ENCODE peak calls at places on chromosomes 12 and 14, in five cellular contexts. L, C, D, W and G are unnamed samples.

GRCh38 chr14:30988509-30988908 is 36.9 kb upstream of the AP4S1 start:
- DNase-seq in L (peak), C (no peak), D (no peak), W (no peak), G (no peak)

GRCh38 chr14:67773844-67774377 is 42.5 kb downstream of the ZFYVE26 start:
- DNase-seq in D (no peak), L (no peak), W (no peak), C (no peak), G (no peak)

GRCh38 chr12:81208193-81208946 is 130.5 kb downstream of the ACSS3 start:
- DNase-seq in C (no peak), W (no peak), L (no peak), D (peak), G (no peak)

GRCh38 chr12:14948672-14949071 is 10.3 kb upstream of the ERP27 start:
- DNase-seq in W (no peak), L (peak), C (peak), D (peak), G (no peak)

GRCh38 chr14:99258884-99259283 is 13.1 kb downstream of the BCL11B start:
- DNase-seq in C (no peak), W (no peak), D (no peak), L (no peak), G (no peak)

GRCh38 chr14:37726708-37727107 is 131.3 kb downstream of the TTC6 start:
- DNase-seq in C (no peak), L (no peak), W (no peak), D (no peak), G (no peak)

GRCh38 chr12:4857472-4858291 is 52.0 kb upstream of the KCNA1 start:
- DNase-seq in D (peak), W (peak), C (peak), L (peak), G (peak)

GRCh38 chr14:103528158-103528511 is 861 bp upstream of the TRMT61A start:
- DNase-seq in W (no peak), C (no peak), L (no peak), D (no peak), G (no peak)

GRCh38 chr12:6607751-6608591 is 792 bp upstream of the CHD4 start:
- DNase-seq in C (peak), D (peak), W (peak), L (peak), G (no peak)

GRCh38 chr12:110597885-110598284 is 14.8 kb upstream of the PPTC7 start:
- DNase-seq in C (no peak), L (no peak), D (no peak), W (no peak), G (no peak)

GRCh38 chr14:75232597-75232996 is 46.0 kb upstream of the FOS start:
- DNase-seq in W (no peak), D (no peak), L (no peak), C (no peak), G (no peak)

GRCh38 chr12:2719405-2719804 is 75.4 kb upstream of the FKBP4 start:
- DNase-seq in L (no peak), D (peak), W (no peak), C (no peak), G (no peak)

GRCh38 chr14:101183376-101184103 is 280.0 kb upstream of the RTL1 start:
- DNase-seq in D (no peak), L (no peak), W (no peak), C (no peak), G (peak)

GRCh38 chr12:71439613-71440392 is at the start of gene LGR5:
- DNase-seq in W (no peak), C (peak), D (no peak), L (peak), G (no peak)

GRCh38 chr12:56941299-56942017 is 7.2 kb upstream of the SDR9C7 start:
- DNase-seq in D (peak), W (no peak), C (no peak), L (peak), G (no peak)

GRCh38 chr12:94618995-94619695 is 31.2 kb downstream of the TMCC3 start:
- DNase-seq in D (peak), W (no peak), C (no peak), L (peak), G (no peak)

GRCh38 chr12:63880742-63881141 is 36.2 kb downstream of the SRGAP1 start:
- DNase-seq in D (no peak), C (no peak), W (no peak), L (no peak), G (no peak)

GRCh38 chr12:117514016-117514415 is 152.6 kb upstream of the NOS1 start:
- DNase-seq in W (no peak), D (no peak), L (no peak), C (no peak), G (no peak)

GRCh38 chr12:113142173-113142885 is 6.8 kb upstream of the RASAL1 start:
- DNase-seq in C (no peak), D (no peak), W (no peak), L (no peak), G (no peak)

GRCh38 chr12:3364226-3364625 is 126.8 kb upstream of the PRMT8 start:
- DNase-seq in L (no peak), W (no peak), D (no peak), C (no peak), G (no peak)

GRCh38 chr14:73762375-73762822 is 48.2 kb upstream of the PNMA1 start:
- DNase-seq in L (no peak), D (no peak), C (peak), W (no peak), G (no peak)

GRCh38 chr12:132953771-132954170 is 2.3 kb downstream of the ZNF605 start:
- DNase-seq in W (no peak), D (no peak), C (no peak), L (no peak), G (no peak)

GRCh38 chr12:1777798-1778197 is 42.6 kb upstream of the LRTM2 start:
- DNase-seq in L (peak), W (no peak), D (no peak), C (no peak), G (no peak)

GRCh38 chr12:120710805-120711296 is 593 bp downstream of the UNC119B start:
- DNase-seq in C (peak), L (peak), W (peak), D (no peak), G (no peak)

GRCh38 chr14:59483819-59484610 is at the start of the genes JKAMP and L3HYPDH:
- DNase-seq in L (peak), C (peak), D (peak), W (peak), G (peak)

GRCh38 chr14:62662811-62663477 is 382.3 kb downstream of the KCNH5 start:
- DNase-seq in L (peak), W (no peak), D (no peak), C (no peak), G (no peak)

GRCh38 chr14:101826359-101826758 is 64.8 kb downstream of the PPP2R5C start:
- DNase-seq in W (no peak), C (no peak), L (no peak), D (no peak), G (no peak)

GRCh38 chr14:95227279-95227860 is 70.0 kb upstream of the DICER1 start:
- DNase-seq in C (no peak), L (peak), D (no peak), W (no peak), G (no peak)

GRCh38 chr14:100271247-100271939 is 32.4 kb downstream of the YY1 start:
- DNase-seq in W (no peak), L (no peak), D (no peak), C (no peak), G (no peak)

GRCh38 chr14:31137214-31137889 is 70.2 kb downstream of the HECTD1 start:
- DNase-seq in L (no peak), C (no peak), D (no peak), W (no peak), G (no peak)

GRCh38 chr14:57875296-57875695 is 9.4 kb upstream of the SLC35F4 start:
- DNase-seq in D (no peak), C (no peak), W (no peak), L (no peak), G (no peak)